ENCODE peak calls at places on chromosomes 7 and 10, in four cellular contexts. E is HepG2, B is GM12878, V is K562. P is an unnamed sample.

GRCh38 chr10:43598447-43598846 is 7.8 kb upstream of the ZNF485 start:
- DNase-seq in B (no peak), E (no peak), V (peak), P (no peak)

GRCh38 chr7:73779517-73779916 is 9.4 kb upstream of the CLDN3 start:
- DNase-seq in V (no peak), B (no peak), E (no peak), P (no peak)

GRCh38 chr10:132451506-132452215 is 54.7 kb downstream of the PWWP2B start:
- DNase-seq in B (no peak), V (no peak), E (no peak), P (no peak)

GRCh38 chr10:57925045-57925444 is 342.6 kb downstream of the IPMK start:
- DNase-seq in E (no peak), V (no peak), B (no peak), P (no peak)

GRCh38 chr10:122657734-122658133 is 41.9 kb downstream of the C10orf120 start:
- DNase-seq in E (no peak), V (no peak), B (no peak), P (no peak)

GRCh38 chr7:129665013-129665401 is 53.5 kb downstream of the NRF1 start:
- DNase-seq in E (no peak), B (no peak), V (peak), P (peak)

GRCh38 chr7:90825779-90826178 is 229.7 kb downstream of the CDK14 start:
- DNase-seq in E (no peak), B (no peak), V (no peak), P (no peak)

GRCh38 chr10:76085773-76086570 is 654.5 kb downstream of the LRMDA start:
- DNase-seq in E (no peak), B (no peak), V (no peak), P (no peak)

GRCh38 chr10:29553732-29554260 is 81.0 kb downstream of the SVIL start:
- DNase-seq in B (no peak), V (peak), E (no peak), P (no peak)

GRCh38 chr10:114308470-114309110 is 69.5 kb downstream of the VWA2 start:
- DNase-seq in E (no peak), V (no peak), B (no peak), P (no peak)

GRCh38 chr10:26386800-26387199 is 51.3 kb upstream of the APBB1IP start:
- DNase-seq in B (no peak), E (no peak), V (no peak), P (no peak)

GRCh38 chr10:99461230-99461629 is 30.8 kb upstream of the GOT1 start:
- DNase-seq in V (no peak), E (no peak), B (no peak), P (no peak)

GRCh38 chr10:101485681-101486554 is 102.1 kb downstream of the POLL start:
- DNase-seq in E (no peak), V (no peak), B (no peak), P (no peak)

GRCh38 chr10:74825033-74825370 is 1.4 kb upstream of the KAT6B start:
- DNase-seq in B (no peak), V (peak), E (no peak), P (no peak)

GRCh38 chr10:34240031-34240430 is 575.1 kb downstream of the PARD3 start:
- DNase-seq in E (no peak), B (no peak), V (no peak), P (no peak)

GRCh38 chr10:91796332-91797076 is 1.7 kb upstream of the TNKS2 start:
- DNase-seq in V (peak), B (peak), E (peak), P (no peak)

GRCh38 chr10:3873728-3874461 is 88.9 kb upstream of the KLF6 start:
- DNase-seq in V (peak), B (peak), E (peak), P (peak)

GRCh38 chr7:135930565-135931423 is 46.4 kb downstream of the MTPN start:
- DNase-seq in E (no peak), V (no peak), B (no peak), P (no peak)

GRCh38 chr10:128286413-128287097 is 160.3 kb upstream of the MKI67 start:
- DNase-seq in E (no peak), V (no peak), B (no peak), P (no peak)

GRCh38 chr7:88791891-88792290 is 3.6 kb downstream of the TEX47 start:
- DNase-seq in B (no peak), V (no peak), E (no peak), P (no peak)

GRCh38 chr10:52879181-52879607 is 106.6 kb upstream of the MBL2 start:
- DNase-seq in V (no peak), E (no peak), B (no peak), P (no peak)

GRCh38 chr10:11742779-11743298 is 657 bp downstream of the ECHDC3 start:
- DNase-seq in E (no peak), B (no peak), V (no peak), P (no peak)

GRCh38 chr7:33921216-33921938 is 16.0 kb downstream of the BMPER start:
- DNase-seq in V (no peak), E (no peak), B (no peak), P (no peak)

GRCh38 chr10:5442056-5442989 is 30.0 kb downstream of the NET1 start:
- DNase-seq in E (peak), B (no peak), V (peak), P (peak)

GRCh38 chr7:98051118-98051744 is 55.4 kb upstream of the LMTK2 start:
- DNase-seq in B (no peak), E (peak), V (peak), P (peak)

GRCh38 chr7:139772115-139772514 is 5.7 kb downstream of the HIPK2 start:
- DNase-seq in B (no peak), E (peak), V (no peak), P (no peak)
- TF ChIP-seq REST in B (no peak), E (no peak), V (no peak), P (no peak)

GRCh38 chr7:134690016-134690415 is 43.4 kb downstream of the BPGM start:
- DNase-seq in V (no peak), B (no peak), E (no peak), P (no peak)
- H3K27ac ChIP-seq in V (no peak), B (no peak), E (no peak), P (no peak)

DNA sequence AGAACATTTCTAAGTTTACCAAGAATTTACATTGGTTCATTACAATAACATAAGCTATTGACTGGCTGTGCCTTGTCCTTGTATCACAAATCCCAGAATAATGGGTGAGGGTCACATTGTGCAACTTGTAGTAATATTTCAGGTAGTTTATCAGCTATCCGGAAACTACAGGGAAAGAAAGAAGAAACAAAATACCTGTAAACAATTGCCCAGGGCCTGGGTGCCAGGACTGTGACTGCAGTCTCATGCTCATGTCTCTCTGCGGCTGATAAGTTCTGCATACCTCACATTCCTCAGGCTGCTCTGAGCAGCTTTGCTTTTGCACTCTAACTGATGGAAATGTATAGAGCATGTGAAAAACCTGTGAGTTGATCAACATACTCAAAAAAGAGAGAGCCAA is 131.8 kb upstream of the TRIM24 start:
- DNase-seq in E (peak), V (no peak), B (no peak), P (no peak)
- TF ChIP-seq SP1 in E (no peak), V (no peak), B (no peak), P (no peak)

GRCh38 chr10:118045842-118046490 is 775 bp downstream of the RAB11FIP2 start:
- DNase-seq in V (peak), B (peak), E (peak), P (peak)

GRCh38 chr10:118042827-118043242 is 3.9 kb downstream of the RAB11FIP2 start:
- DNase-seq in V (no peak), B (no peak), E (no peak), P (no peak)

GRCh38 chr10:118045154-118045841 is 1.4 kb downstream of the RAB11FIP2 start:
- DNase-seq in B (no peak), E (no peak), V (no peak), P (no peak)

GRCh38 chr10:118046491-118047362 is at the start of gene RAB11FIP2:
- DNase-seq in B (peak), E (peak), V (peak), P (peak)

DNA sequence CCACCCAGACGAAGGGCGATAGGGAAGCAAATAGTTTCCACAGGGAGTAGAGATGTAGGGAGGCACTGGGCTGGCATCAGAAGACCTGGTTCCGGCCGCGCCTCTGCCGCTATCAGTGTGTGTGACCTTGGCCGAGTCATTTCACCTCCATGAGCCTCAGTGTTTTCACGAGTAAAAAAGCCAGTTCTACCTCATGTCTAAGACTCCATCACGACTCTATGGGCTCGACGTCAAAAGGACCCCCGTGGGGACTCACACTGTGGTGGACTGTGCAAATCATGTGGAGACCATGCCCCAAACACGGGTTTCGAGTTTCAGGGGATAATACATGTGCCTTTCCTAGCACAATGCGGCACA is 600 bp upstream of the RAB11FIP2 start:
- DNase-seq in V (peak), B (no peak), E (no peak), P (no peak)
- TF ChIP-seq REST in V (no peak), B (no peak), E (no peak), P (no peak)

GRCh38 chr7:28487487-28487886 is 75.2 kb downstream of the CREB5 start:
- DNase-seq in B (no peak), V (no peak), E (no peak), P (no peak)
- H3K27ac ChIP-seq in B (no peak), V (no peak), E (no peak), P (no peak)

GRCh38 chr7:155169498-155170065 is 99.5 kb downstream of the HTR5A start:
- DNase-seq in B (no peak), V (no peak), E (no peak), P (no peak)
- TF ChIP-seq SP1 in B (no peak), V (no peak), E (no peak), P (no peak)

DNA sequence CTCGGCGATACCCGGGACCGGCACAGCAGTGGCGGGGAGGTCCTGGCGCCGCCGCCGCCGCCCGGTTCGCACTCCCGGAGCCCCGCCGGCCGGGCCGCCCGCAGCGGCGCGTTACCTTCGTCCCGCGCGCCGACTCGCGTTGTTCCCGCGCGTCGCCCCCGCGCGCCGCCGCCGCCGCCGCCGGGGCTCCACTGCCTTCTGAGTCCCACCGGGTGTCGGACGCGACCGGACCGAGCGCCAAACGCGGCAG is at the start of gene EZH2:
- DNase-seq in E (no peak), B (no peak), V (no peak), P (no peak)
- TF ChIP-seq REST in E (no peak), B (no peak), V (no peak), P (no peak)

GRCh38 chr10:102773320-102773719 is 29.6 kb downstream of the WBP1L start:
- DNase-seq in E (no peak), B (no peak), V (no peak), P (no peak)
- H3K27ac ChIP-seq in E (no peak), B (no peak), V (no peak), P (no peak)

DNA sequence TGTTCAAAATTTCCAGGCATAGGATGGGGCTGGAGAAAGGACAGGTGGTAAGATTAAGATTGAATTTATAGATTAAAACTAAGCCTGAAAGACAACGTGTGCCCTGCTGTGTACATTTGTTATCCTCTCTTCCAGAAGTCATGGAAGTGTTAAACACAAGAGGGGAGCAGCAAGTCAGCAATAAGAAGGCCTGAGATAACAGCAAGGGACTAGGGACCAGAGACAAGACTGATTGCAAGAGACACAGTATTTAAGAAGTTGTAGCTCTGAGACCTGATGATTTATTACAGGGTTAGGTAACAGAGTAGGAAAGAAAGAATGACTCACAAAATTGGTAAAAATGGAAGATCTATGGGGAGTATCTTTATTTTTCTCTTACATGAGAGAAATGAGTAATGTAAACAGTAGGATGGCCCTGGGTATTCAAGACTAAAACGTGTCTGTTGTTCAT is 55.7 kb upstream of the COL1A2 start:
- DNase-seq in V (peak), B (no peak), E (no peak), P (no peak)
- TF ChIP-seq SP1 in V (no peak), B (no peak), E (no peak), P (no peak)

DNA sequence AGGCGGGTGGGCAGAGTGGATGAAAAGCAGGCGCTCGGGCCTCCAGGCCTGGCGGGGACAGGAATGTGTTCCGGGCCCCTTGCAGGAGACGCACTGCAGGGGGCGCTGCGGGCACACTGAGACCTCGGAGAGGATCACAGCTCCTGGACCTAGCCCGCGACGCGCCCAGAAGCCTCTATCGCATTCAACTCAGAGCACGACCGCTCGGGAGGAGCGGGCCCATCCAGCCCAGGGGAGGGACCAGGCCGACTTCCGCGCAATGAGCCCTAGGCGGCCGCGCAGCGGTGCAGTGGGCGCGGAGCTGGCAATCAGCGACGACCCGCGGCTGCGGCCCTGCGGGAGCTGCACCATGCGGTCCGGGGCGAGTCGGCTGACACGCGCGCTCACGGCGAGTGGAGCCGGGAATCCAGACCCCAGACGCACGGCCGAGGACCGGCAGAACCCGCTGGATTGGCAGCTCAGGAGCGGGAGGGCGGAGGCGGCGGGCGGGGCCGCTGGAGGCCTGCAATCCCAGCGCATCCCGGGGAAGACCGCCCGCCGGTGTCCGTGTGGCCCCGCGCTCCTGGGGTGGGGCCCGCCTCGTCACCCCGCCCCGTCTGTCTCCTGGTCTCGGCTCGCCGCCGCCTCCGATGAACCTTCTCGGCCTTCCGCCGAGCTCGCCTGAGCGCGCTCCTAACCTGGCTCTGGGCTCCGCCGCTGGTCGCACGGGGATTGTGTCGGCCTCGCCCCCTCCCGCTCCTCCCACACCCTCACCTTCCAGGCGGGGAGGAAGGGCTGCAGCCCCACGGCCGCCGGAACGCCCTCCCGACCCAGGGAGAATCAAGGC is 33.5 kb upstream of the GRID1 start:
- DNase-seq in B (peak), E (peak), V (peak), P (peak)
- TF ChIP-seq REST in B (no peak), E (no peak), V (no peak), P (no peak)